ENCODE peak calls at places on chromosome 1, in nine cellular contexts. Z, W, H, E, X, U, Q, Y and I are unnamed samples.

GRCh38 chr1:55362558-55362957 is 147.4 kb upstream of the USP24 start:
- DNase-seq in Z (peak), W (no peak), H (peak), E (no peak), X (no peak), U (no peak), Q (no peak), Y (no peak), I (peak)

GRCh38 chr1:233993651-233994050 is 89.2 kb downstream of the SLC35F3 start:
- DNase-seq in Z (no peak), W (no peak), H (peak), E (no peak), X (no peak), U (no peak), Q (no peak), Y (peak), I (peak)

GRCh38 chr1:212520746-212521145 is 87.8 kb upstream of the ATF3 start:
- DNase-seq in Z (no peak), W (no peak), H (no peak), E (no peak), X (no peak), U (no peak), Q (no peak), Y (no peak), I (no peak)

GRCh38 chr1:112706505-112707216 is at the start of gene RHOC:
- DNase-seq in Z (peak), W (no peak), H (peak), E (peak), X (peak), U (no peak), Q (peak), Y (no peak), I (peak)

GRCh38 chr1:2306151-2306978 is 78.2 kb downstream of the SKI start:
- DNase-seq in Z (no peak), W (no peak), H (no peak), E (no peak), X (no peak), U (no peak), Q (peak), Y (no peak), I (no peak)

GRCh38 chr1:179447489-179447888 is 81.7 kb downstream of the AXDND1 start:
- DNase-seq in Z (no peak), W (no peak), H (peak), E (peak), X (no peak), U (no peak), Q (peak), Y (no peak), I (peak)

GRCh38 chr1:94951509-94952208 is 24.7 kb upstream of the CNN3 start:
- DNase-seq in Z (no peak), W (no peak), H (no peak), E (no peak), X (no peak), U (no peak), Q (no peak), Y (no peak), I (no peak)

GRCh38 chr1:1328254-1328653 is 2.8 kb upstream of the TAS1R3 start:
- DNase-seq in Z (no peak), W (no peak), H (no peak), E (no peak), X (no peak), U (no peak), Q (no peak), Y (no peak), I (no peak)

GRCh38 chr1:225911207-225912130 is 12.6 kb downstream of the PYCR2 start:
- DNase-seq in Z (peak), W (no peak), H (peak), E (peak), X (peak), U (peak), Q (peak), Y (no peak), I (peak)

GRCh38 chr1:19815801-19816736 is 986 bp upstream of the RNF186 start:
- DNase-seq in Z (no peak), W (no peak), H (peak), E (no peak), X (no peak), U (no peak), Q (no peak), Y (peak), I (no peak)